ENCODE peak calls at places on chromosomes 4 and X, in six cellular contexts. G is ovary, V is breast epithelium, C is esophagus muscularis mucosa, Y is stomach, S is prostate gland. R is an unnamed sample.

GRCh38 chr4:76748649-76749048 is 149.3 kb downstream of the SOWAHB start:
- DNase-seq in G (no peak), C (no peak), Y (peak; percentile 57), V (no peak), S (peak; percentile 52), R (no peak)

GRCh38 chr4:172996571-172997216 is 171.9 kb upstream of the GALNT7 start:
- DNase-seq in V (no peak), S (no peak), C (peak; percentile 31), G (no peak), Y (no peak), R (no peak)

GRCh38 chr4:111174331-111174730 is 551.5 kb upstream of the PITX2 start:
- DNase-seq in V (no peak), G (no peak), S (no peak), C (no peak), Y (no peak), R (no peak)

GRCh38 chrX:109714340-109714958 is 18.6 kb downstream of the ACSL4 start:
- DNase-seq in C (no peak), V (no peak), G (no peak), Y (no peak), S (no peak), R (no peak)

GRCh38 chr4:106201373-106201772 is 114.6 kb downstream of the TBCK start:
- DNase-seq in S (no peak), C (no peak), G (no peak), Y (no peak), V (no peak), R (no peak)

GRCh38 chrX:110022555-110023448 is 19.9 kb downstream of the TMEM164 start:
- DNase-seq in V (no peak), G (no peak), C (no peak), S (no peak), Y (no peak), R (no peak)

GRCh38 chrX:19886888-19887531 is 390 bp downstream of the SH3KBP1 start:
- DNase-seq in G (peak; percentile 21), V (no peak), S (no peak), C (no peak), Y (peak; percentile 28), R (peak; percentile 87)

GRCh38 chr4:10055871-10056270 is 34.6 kb upstream of the SLC2A9 start:
- DNase-seq in V (no peak), C (peak; percentile 1), S (no peak), Y (no peak), G (no peak), R (no peak)

GRCh38 chrX:118497180-118497814 is 1.7 kb downstream of the DOCK11 start:
- DNase-seq in Y (no peak), G (no peak), V (no peak), C (no peak), S (no peak), R (no peak)

GRCh38 chr4:36206012-36206411 is 38.3 kb downstream of the ARAP2 start:
- DNase-seq in Y (no peak), G (no peak), V (no peak), C (no peak), S (no peak), R (no peak)

GRCh38 chrX:73214366-73215094 is at the start of gene NAP1L2:
- DNase-seq in G (peak; percentile 26), V (no peak), C (no peak), S (peak; percentile 51), Y (no peak), R (peak; percentile 77)

GRCh38 chr4:52555356-52555716 is 103.8 kb downstream of the USP46 start:
- DNase-seq in Y (no peak), G (no peak), S (no peak), C (no peak), V (no peak), R (no peak)

GRCh38 chrX:113594504-113594903 is 753.9 kb upstream of the AMOT start:
- DNase-seq in C (no peak), S (no peak), Y (no peak), V (no peak), G (no peak), R (no peak)

GRCh38 chr4:138611017-138611416 is 368.9 kb upstream of the SLC7A11 start:
- DNase-seq in G (no peak), C (no peak), Y (no peak), V (no peak), S (no peak), R (no peak)

GRCh38 chrX:112704226-112704625 is 24.5 kb upstream of the LHFPL1 start:
- DNase-seq in C (no peak), Y (no peak), V (no peak), S (no peak), G (no peak), R (no peak)

GRCh38 chr4:675036-675804 is 878 bp downstream of the MYL5 start:
- DNase-seq in C (no peak), G (no peak), V (no peak), Y (no peak), S (no peak), R (peak; percentile 90)

GRCh38 chr4:3123201-3123671 is 48.8 kb downstream of the HTT start:
- DNase-seq in Y (no peak), S (no peak), V (no peak), C (no peak), G (no peak), R (no peak)

GRCh38 chr4:141686146-141686775 is 49.9 kb downstream of the IL15 start:
- DNase-seq in Y (no peak), S (no peak), C (no peak), G (no peak), V (no peak), R (no peak)

GRCh38 chr4:27003602-27004238 is 143.1 kb downstream of the STIM2 start:
- DNase-seq in C (no peak), S (no peak), G (no peak), Y (no peak), V (no peak), R (no peak)

GRCh38 chr4:98741952-98742351 is 83.5 kb upstream of the TSPAN5 start:
- DNase-seq in V (no peak), Y (no peak), C (no peak), S (no peak), G (no peak), R (no peak)

GRCh38 chr4:39713691-39714090 is 15.8 kb downstream of the UBE2K start:
- DNase-seq in G (no peak), S (no peak), Y (no peak), C (no peak), V (no peak), R (no peak)

GRCh38 chr4:85913925-85914694 is 439.2 kb downstream of the ARHGAP24 start:
- DNase-seq in V (no peak), C (no peak), S (no peak), G (no peak), Y (no peak), R (no peak)

GRCh38 chr4:94277539-94277938 is 65.1 kb downstream of the HPGDS start:
- DNase-seq in Y (no peak), S (no peak), C (no peak), G (no peak), V (no peak), R (no peak)

GRCh38 chr4:147244786-147245185 is 236.1 kb upstream of the EDNRA start:
- DNase-seq in S (no peak), V (no peak), Y (no peak), C (no peak), G (no peak), R (no peak)

GRCh38 chrX:42384956-42385355 is 393.0 kb downstream of the PPP1R2C start:
- DNase-seq in C (no peak), G (no peak), S (no peak), Y (no peak), V (no peak), R (no peak)

GRCh38 chr4:184937745-184938144 is 80.5 kb upstream of the HELT start:
- DNase-seq in V (no peak), G (no peak), S (peak; percentile 49), C (peak; percentile 21), Y (no peak), R (no peak)

GRCh38 chrX:49988128-49988527 is 65.7 kb downstream of the CLCN5 start:
- DNase-seq in G (no peak), Y (no peak), S (peak; percentile 4), V (no peak), C (no peak), R (no peak)

GRCh38 chr4:128916832-128917231 is 107.3 kb downstream of the JADE1 start:
- DNase-seq in G (no peak), S (no peak), C (no peak), Y (no peak), V (no peak), R (peak; percentile 77)
- TF ChIP-seq POLR2A in G (no peak), S (no peak), C (no peak), Y (no peak), V (no peak), R (no peak)

GRCh38 chr4:42656736-42656985 is 244 bp downstream of the ATP8A1 start:
- DNase-seq in Y (no peak), S (no peak), G (no peak), V (no peak), C (no peak), R (no peak)

GRCh38 chr4:42655921-42656735 is 777 bp downstream of the ATP8A1 start:
- DNase-seq in G (peak; percentile 27), Y (peak; percentile 56), S (peak; percentile 45), V (peak; percentile 54), C (no peak), R (peak; percentile 92)

GRCh38 chr4:42654606-42655005 is 2.3 kb downstream of the ATP8A1 start:
- DNase-seq in V (no peak), S (no peak), C (no peak), G (peak; percentile 40), Y (no peak), R (no peak)

GRCh38 chr4:42655248-42655647 is 1.7 kb downstream of the ATP8A1 start:
- DNase-seq in S (no peak), G (no peak), C (no peak), Y (no peak), V (no peak), R (no peak)

GRCh38 chr4:42656986-42657792 is at the start of gene ATP8A1:
- DNase-seq in S (peak; percentile 91), C (peak; percentile 95), Y (peak; percentile 95), V (peak; percentile 85), G (peak; percentile 91), R (peak; percentile 99)
- TF ChIP-seq POLR2A in S (peak; percentile 59), C (no peak), Y (no peak), V (no peak), G (peak; percentile 51), R (peak; percentile 71)

GRCh38 chrX:133405498-133406180 is 9.7 kb downstream of the GPC4 start:
- DNase-seq in S (no peak), G (no peak), Y (no peak), C (no peak), V (no peak), R (no peak)
- TF ChIP-seq POLR2A in S (no peak), G (no peak), Y (no peak), C (no peak), V (no peak), R (no peak)

GRCh38 chr4:150948069-150948468 is 67.0 kb downstream of the LRBA start:
- DNase-seq in C (no peak), G (no peak), V (no peak), S (no peak), Y (no peak), R (no peak)

GRCh38 chr4:150950657-150951056 is 64.4 kb downstream of the LRBA start:
- DNase-seq in G (no peak), V (no peak), Y (no peak), S (no peak), C (no peak), R (no peak)

GRCh38 chr4:150949342-150949741 is 65.7 kb downstream of the LRBA start:
- DNase-seq in C (no peak), Y (no peak), V (no peak), G (no peak), S (no peak), R (no peak)

GRCh38 chr4:150948710-150949109 is 66.4 kb downstream of the LRBA start:
- DNase-seq in S (no peak), G (no peak), C (no peak), Y (no peak), V (no peak), R (no peak)

GRCh38 chr4:150949943-150950342 is 65.1 kb downstream of the LRBA start:
- DNase-seq in V (no peak), Y (no peak), G (no peak), S (no peak), C (no peak), R (no peak)
- TF ChIP-seq POLR2A in V (no peak), Y (no peak), G (no peak), S (no peak), C (no peak), R (no peak)